ENCODE peak calls at places on chromosomes 7 and 10, in five cellular contexts. One of them, this sample, is unnamed.

GRCh38 chr10:94111367-94111766 is 117.6 kb downstream of the PLCE1 start:
- DNase-seq in GM10248: no peak
- DNase-seq in fibroblast of pulmonary artery: no peak
- DNase-seq in activated CD8-positive, alpha-beta memory T cell treated with anti-CD3 and anti-CD28 coated beads for 24 hours: no peak
- DNase-seq in neural crest cell: no peak
- DNase-seq in this sample: no peak

GRCh38 chr10:43898592-43898991 is 249.9 kb upstream of the ZNF32 start:
- DNase-seq in GM10248: no peak
- DNase-seq in fibroblast of pulmonary artery: no peak
- DNase-seq in activated CD8-positive, alpha-beta memory T cell treated with anti-CD3 and anti-CD28 coated beads for 24 hours: peak; percentile 40
- DNase-seq in neural crest cell: no peak
- DNase-seq in this sample: no peak

GRCh38 chr10:13859979-13860619 is 273.3 kb downstream of the PRPF18 start:
- DNase-seq in GM10248: no peak
- DNase-seq in fibroblast of pulmonary artery: peak; percentile 57
- DNase-seq in activated CD8-positive, alpha-beta memory T cell treated with anti-CD3 and anti-CD28 coated beads for 24 hours: no peak
- DNase-seq in neural crest cell: no peak
- DNase-seq in this sample: peak; percentile 53

GRCh38 chr7:45080265-45080957 is 8.4 kb downstream of the NACAD start:
- DNase-seq in GM10248: no peak
- DNase-seq in fibroblast of pulmonary artery: no peak
- DNase-seq in activated CD8-positive, alpha-beta memory T cell treated with anti-CD3 and anti-CD28 coated beads for 24 hours: no peak
- DNase-seq in neural crest cell: no peak
- DNase-seq in this sample: no peak

GRCh38 chr10:32786968-32787367 is 171.1 kb downstream of the ITGB1 start:
- DNase-seq in GM10248: no peak
- DNase-seq in fibroblast of pulmonary artery: no peak
- DNase-seq in activated CD8-positive, alpha-beta memory T cell treated with anti-CD3 and anti-CD28 coated beads for 24 hours: no peak
- DNase-seq in neural crest cell: no peak
- DNase-seq in this sample: no peak

GRCh38 chr10:99457808-99458207 is 27.4 kb upstream of the GOT1 start:
- DNase-seq in GM10248: no peak
- DNase-seq in fibroblast of pulmonary artery: no peak
- DNase-seq in activated CD8-positive, alpha-beta memory T cell treated with anti-CD3 and anti-CD28 coated beads for 24 hours: no peak
- DNase-seq in neural crest cell: no peak
- DNase-seq in this sample: no peak

GRCh38 chr7:45435846-45436245 is 138.3 kb upstream of the ADCY1 start:
- DNase-seq in GM10248: no peak
- DNase-seq in fibroblast of pulmonary artery: peak; percentile 40
- DNase-seq in activated CD8-positive, alpha-beta memory T cell treated with anti-CD3 and anti-CD28 coated beads for 24 hours: no peak
- DNase-seq in neural crest cell: no peak
- DNase-seq in this sample: no peak

GRCh38 chr10:77841711-77842375 is 84.7 kb downstream of the DLG5 start:
- DNase-seq in GM10248: no peak
- DNase-seq in fibroblast of pulmonary artery: no peak
- DNase-seq in activated CD8-positive, alpha-beta memory T cell treated with anti-CD3 and anti-CD28 coated beads for 24 hours: no peak
- DNase-seq in neural crest cell: no peak
- DNase-seq in this sample: no peak

GRCh38 chr7:43439631-43440401 is 143.1 kb upstream of the STK17A start:
- DNase-seq in GM10248: peak; percentile 83
- DNase-seq in fibroblast of pulmonary artery: peak; percentile 66
- DNase-seq in activated CD8-positive, alpha-beta memory T cell treated with anti-CD3 and anti-CD28 coated beads for 24 hours: peak; percentile 76
- DNase-seq in neural crest cell: peak; percentile 44
- DNase-seq in this sample: peak; percentile 67

GRCh38 chr7:13077466-13077865 is 390.0 kb downstream of the ARL4A start:
- DNase-seq in GM10248: no peak
- DNase-seq in fibroblast of pulmonary artery: peak; percentile 43
- DNase-seq in activated CD8-positive, alpha-beta memory T cell treated with anti-CD3 and anti-CD28 coated beads for 24 hours: no peak
- DNase-seq in neural crest cell: no peak
- DNase-seq in this sample: no peak

GRCh38 chr10:108249940-108250339 is 1085.4 kb upstream of the SORCS1 start:
- DNase-seq in GM10248: no peak
- DNase-seq in fibroblast of pulmonary artery: no peak
- DNase-seq in activated CD8-positive, alpha-beta memory T cell treated with anti-CD3 and anti-CD28 coated beads for 24 hours: no peak
- DNase-seq in neural crest cell: no peak
- DNase-seq in this sample: no peak

GRCh38 chr10:70985824-70986336 is 97.5 kb upstream of the PCBD1 start:
- DNase-seq in GM10248: no peak
- DNase-seq in fibroblast of pulmonary artery: no peak
- DNase-seq in activated CD8-positive, alpha-beta memory T cell treated with anti-CD3 and anti-CD28 coated beads for 24 hours: no peak
- DNase-seq in neural crest cell: no peak
- DNase-seq in this sample: no peak

GRCh38 chr10:62769574-62770242 is 34.8 kb upstream of the ADO start:
- DNase-seq in GM10248: no peak
- DNase-seq in fibroblast of pulmonary artery: peak; percentile 18
- DNase-seq in activated CD8-positive, alpha-beta memory T cell treated with anti-CD3 and anti-CD28 coated beads for 24 hours: no peak
- DNase-seq in neural crest cell: no peak
- DNase-seq in this sample: no peak

GRCh38 chr10:49629286-49629915 is 15.6 kb downstream of the CHAT start:
- DNase-seq in GM10248: no peak
- DNase-seq in fibroblast of pulmonary artery: no peak
- DNase-seq in activated CD8-positive, alpha-beta memory T cell treated with anti-CD3 and anti-CD28 coated beads for 24 hours: no peak
- DNase-seq in neural crest cell: no peak
- DNase-seq in this sample: no peak